ENCODE peak calls at places on chromosomes 11 and 22, in six cellular contexts. F is RWPE1, M is GM13976, H is PC-3, X is endothelial cell, V is astrocyte of the cerebellum. U is an unnamed sample.
A peak's percentile ranks its signal among the peaks of the same experiment; 100 is the strongest.

GRCh38 chr11:2580061-2580421 is 119.8 kb downstream of the KCNQ1OT1 start:
- DNase-seq in F (no peak), X (no peak), H (no peak), M (no peak), V (no peak), U (no peak)

GRCh38 chr11:4514196-4514595 is 30.8 kb upstream of the OR52M1 start:
- DNase-seq in F (no peak), X (no peak), M (no peak), V (no peak), H (no peak), U (no peak)

GRCh38 chr11:23359297-23359696 is 499.0 kb upstream of the CCDC179 start:
- DNase-seq in H (peak; percentile 78), V (peak; percentile 83), X (no peak), M (no peak), F (peak; percentile 51), U (no peak)

GRCh38 chr22:39518996-39519680 is 1.2 kb upstream of the ATF4 start:
- DNase-seq in H (peak; percentile 33), M (no peak), X (no peak), F (peak; percentile 28), V (no peak), U (no peak)

GRCh38 chr22:27879923-27880322 is 39.1 kb downstream of the PITPNB start:
- DNase-seq in H (peak; percentile 49), X (peak; percentile 48), M (peak; percentile 34), F (peak; percentile 30), V (peak; percentile 34), U (no peak)

GRCh38 chr22:23495614-23496444 is 84.3 kb downstream of the IGLL1 start:
- DNase-seq in V (no peak), H (no peak), M (no peak), F (no peak), X (no peak), U (no peak)

GRCh38 chr11:13962562-13963168 is at the start of gene SPON1:
- DNase-seq in X (peak; percentile 79), M (peak; percentile 32), V (no peak), F (no peak), H (no peak), U (peak; percentile 28)

GRCh38 chr11:78838417-78838816 is 263.8 kb upstream of the NARS2 start:
- DNase-seq in V (no peak), M (no peak), F (peak; percentile 13), H (peak; percentile 68), X (no peak), U (no peak)

GRCh38 chr11:102267602-102268001 is 49.7 kb upstream of the BIRC3 start:
- DNase-seq in F (peak; percentile 75), M (no peak), X (no peak), H (peak; percentile 81), V (no peak), U (no peak)

GRCh38 chr22:30425327-30425615 is 297 bp upstream of the MTFP1 start:
- DNase-seq in H (no peak), V (no peak), M (no peak), F (no peak), X (no peak), U (no peak)

GRCh38 chr22:30423959-30424380 is 1.6 kb upstream of the MTFP1 start:
- DNase-seq in F (peak; percentile 95), X (peak; percentile 95), V (peak; percentile 99), H (peak; percentile 98), M (peak; percentile 98), U (peak; percentile 99)

GRCh38 chr22:30425616-30426394 is at the start of gene MTFP1:
- DNase-seq in V (no peak), F (peak; percentile 48), X (peak; percentile 73), H (peak; percentile 59), M (peak; percentile 72), U (peak; percentile 79)

GRCh38 chr22:30423296-30423958 is 2.1 kb upstream of the MTFP1 start:
- DNase-seq in X (peak; percentile 31), H (no peak), V (no peak), M (no peak), F (peak; percentile 34), U (peak; percentile 54)

DNA sequence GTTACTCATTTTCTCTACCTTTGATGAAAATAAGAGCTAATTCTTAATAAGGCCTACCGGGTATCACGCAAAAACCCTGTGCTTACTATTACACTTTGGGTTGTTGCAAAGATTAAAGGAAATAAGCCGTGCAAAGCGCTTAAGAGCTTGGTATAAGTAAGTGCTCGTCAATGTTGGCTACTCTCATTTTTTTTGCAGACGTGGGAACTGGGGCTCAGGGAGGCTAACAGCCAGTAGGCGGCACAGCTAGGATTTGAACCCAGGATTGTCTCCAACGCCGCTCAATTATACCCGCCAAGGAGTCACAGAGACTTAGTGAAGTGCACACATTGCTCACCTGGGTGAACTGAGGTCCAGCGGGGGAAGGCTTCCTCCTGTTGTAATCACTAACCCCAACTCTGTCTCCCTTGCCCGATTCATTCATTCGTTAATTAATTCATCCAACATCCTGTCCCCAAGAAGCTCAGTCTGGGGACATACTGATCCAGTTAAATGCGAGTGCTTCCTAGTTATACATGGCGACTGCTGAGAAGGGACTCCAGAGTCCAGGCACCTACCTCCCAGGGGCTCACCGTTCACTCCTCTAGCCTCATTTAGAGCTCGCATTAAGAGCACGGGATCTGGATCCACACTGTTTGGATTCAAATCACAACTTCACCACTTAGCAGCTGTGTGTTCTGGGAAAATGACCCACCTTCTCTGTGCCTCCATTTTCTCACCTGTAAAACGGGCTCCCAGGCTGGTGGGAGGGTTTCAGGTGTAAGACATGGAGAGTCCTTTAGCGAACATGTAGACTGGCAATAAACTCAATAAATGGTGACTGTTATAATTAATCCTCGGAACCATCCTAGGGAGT is 869 bp upstream of the MTFP1 start:
- DNase-seq in F (no peak), X (no peak), V (no peak), H (no peak), M (no peak), U (no peak)
- TF ChIP-seq CTCF in F (no peak), X (no peak), V (no peak), H (no peak), M (no peak), U (no peak)

DNA sequence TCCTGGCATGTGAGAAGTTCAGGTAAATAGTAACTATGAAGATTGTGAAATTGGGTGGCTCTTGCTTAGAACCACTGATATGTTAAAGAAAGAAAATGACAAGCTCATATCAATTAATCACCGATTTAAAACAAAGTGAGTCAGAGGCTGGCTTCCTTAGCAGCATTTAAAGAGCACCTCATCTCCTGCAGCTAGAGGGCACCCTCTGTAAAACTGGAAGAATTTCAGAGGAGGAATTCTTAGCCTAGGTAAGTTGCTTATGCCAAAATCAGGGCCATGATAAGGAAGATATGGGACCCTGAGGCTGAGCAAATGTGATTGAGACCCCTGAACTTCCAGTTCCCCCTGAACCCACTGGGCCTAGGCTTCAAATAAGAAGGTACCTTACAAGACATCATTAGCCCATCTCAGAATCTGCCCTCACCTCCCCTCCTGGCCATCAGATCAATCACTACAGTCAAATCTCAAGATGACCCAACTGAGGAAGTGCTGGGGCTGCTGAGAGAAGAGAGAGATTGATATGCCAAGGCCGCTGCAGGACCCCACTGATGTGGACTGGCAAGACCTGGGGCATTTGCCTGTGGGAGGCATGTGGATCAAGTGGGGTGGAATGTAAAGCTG is 8.6 kb upstream of the CD3E start:
- DNase-seq in V (no peak), M (peak; percentile 41), X (no peak), H (peak; percentile 89), F (peak; percentile 68), U (no peak)
- TF ChIP-seq CTCF in V (peak; percentile 39), M (peak; percentile 59), X (no peak), H (peak; percentile 95), F (peak; percentile 56), U (no peak)

DNA sequence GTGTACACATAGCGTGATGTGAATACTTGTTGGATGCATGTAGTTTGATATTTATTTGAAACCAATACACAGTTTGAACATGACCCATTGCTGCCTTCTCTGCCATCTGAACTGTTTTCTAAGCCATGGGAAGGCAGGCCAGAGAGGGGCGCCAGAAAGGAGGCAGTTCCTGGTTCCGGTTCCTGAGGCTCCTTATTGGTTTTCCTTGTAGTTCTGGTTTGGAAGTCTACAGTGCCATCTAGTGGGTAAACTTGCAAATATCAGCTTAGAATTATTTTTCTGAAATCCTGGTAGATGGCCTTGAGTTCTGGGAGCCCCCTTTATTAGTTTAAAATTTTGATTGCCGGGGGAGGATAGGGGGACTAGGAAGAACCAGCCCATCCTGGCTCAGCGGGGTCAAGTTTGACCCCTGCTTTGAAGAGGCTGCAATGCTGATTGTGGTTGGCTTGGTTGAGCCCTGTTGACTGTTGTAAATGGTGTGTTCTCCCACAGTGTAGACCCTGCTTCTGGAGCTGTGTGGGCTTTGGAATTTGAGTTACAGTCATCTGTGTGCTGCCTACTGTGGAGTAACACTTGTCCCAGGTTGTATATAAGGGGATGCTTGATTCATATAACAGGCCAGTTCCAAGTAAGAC is 48.4 kb downstream of the GRAMD1B start:
- DNase-seq in F (peak; percentile 69), H (peak; percentile 89), V (peak; percentile 76), X (peak; percentile 57), M (no peak), U (peak; percentile 60)
- TF ChIP-seq CTCF in F (peak; percentile 72), H (peak; percentile 95), V (peak; percentile 59), X (peak; percentile 87), M (peak; percentile 29), U (peak; percentile 62)

GRCh38 chr22:44369916-44370804 is 57.4 kb upstream of the SHISAL1 start:
- DNase-seq in X (no peak), H (no peak), V (no peak), F (no peak), M (no peak), U (no peak)

GRCh38 chr22:44368611-44369010 is 55.9 kb upstream of the SHISAL1 start:
- DNase-seq in V (no peak), F (no peak), H (no peak), M (no peak), X (no peak), U (no peak)

GRCh38 chr22:44371741-44372525 is 59.2 kb upstream of the SHISAL1 start:
- DNase-seq in F (no peak), X (no peak), M (no peak), H (no peak), V (no peak), U (no peak)

GRCh38 chr22:44366372-44367310 is 53.9 kb upstream of the SHISAL1 start:
- DNase-seq in H (no peak), X (no peak), V (no peak), F (no peak), M (no peak), U (no peak)

GRCh38 chr22:44369241-44369652 is 56.5 kb upstream of the SHISAL1 start:
- DNase-seq in V (no peak), F (no peak), H (no peak), M (no peak), X (peak; percentile 29), U (no peak)
- TF ChIP-seq CTCF in V (peak; percentile 31), F (no peak), H (peak; percentile 28), M (no peak), X (peak; percentile 55), U (no peak)

GRCh38 chr11:32333335-32333991 is 101.9 kb downstream of the WT1 start:
- DNase-seq in V (peak; percentile 40), F (no peak), X (peak; percentile 57), M (peak; percentile 63), H (peak; percentile 23), U (peak; percentile 91)
- TF ChIP-seq CTCF in V (peak; percentile 60), F (peak; percentile 39), X (no peak), M (peak; percentile 29), H (peak; percentile 43), U (no peak)

DNA sequence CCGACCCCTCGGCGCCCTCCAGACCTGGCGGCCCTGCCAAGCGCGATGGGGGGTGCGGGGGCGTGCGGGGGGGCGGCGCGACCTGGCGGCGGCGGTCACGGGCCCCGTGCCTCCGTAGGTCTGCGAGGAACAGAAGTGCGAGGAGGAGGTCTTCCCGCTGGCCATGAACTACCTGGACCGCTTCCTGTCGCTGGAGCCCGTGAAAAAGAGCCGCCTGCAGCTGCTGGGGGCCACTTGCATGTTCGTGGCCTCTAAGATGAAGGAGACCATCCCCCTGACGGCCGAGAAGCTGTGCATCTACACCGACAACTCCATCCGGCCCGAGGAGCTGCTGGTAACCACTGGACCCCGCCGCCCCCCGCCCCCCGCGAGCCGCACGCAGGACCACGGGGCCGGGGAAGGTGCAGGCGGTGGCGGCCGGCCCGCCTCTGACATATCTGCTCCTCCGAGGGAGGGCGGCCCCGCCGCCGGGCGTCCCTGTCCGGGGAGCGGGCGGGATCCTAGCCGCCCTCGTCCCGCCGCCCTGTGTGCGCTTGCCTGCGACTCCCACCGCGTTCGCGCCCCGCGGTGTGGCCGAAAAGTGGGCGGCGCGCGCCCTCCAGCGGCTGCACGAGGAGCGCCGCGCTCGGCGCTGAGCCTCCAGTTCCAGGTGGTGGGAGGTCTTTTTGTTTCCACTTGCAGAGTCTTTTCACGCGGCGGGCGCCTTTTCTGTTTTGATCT is 2.1 kb downstream of the CCND1 start:
- DNase-seq in V (peak; percentile 60), M (peak; percentile 90), X (peak; percentile 92), H (peak; percentile 85), F (no peak), U (peak; percentile 81)
- TF ChIP-seq CTCF in V (peak; percentile 77), M (peak; percentile 97), X (peak; percentile 97), H (peak; percentile 90), F (peak; percentile 86), U (peak; percentile 92)

U was measured in testis.